ENCODE peak calls at places on chromosomes 11 and 22, in six cellular contexts. One of them, this sample, is unnamed.

GRCh38 chr11:33015621-33016551 is at the start of gene DEPDC7:
- DNase-seq in activated CD4-positive, alpha-beta T cell treated with anti-CD3 and anti-CD28 coated beads for 1 hour: peak
- DNase-seq in T-cell: peak
- DNase-seq in mucosa of descending colon: peak
- DNase-seq in NCI-H1930: peak
- DNase-seq in NCI-H2081: peak
- DNase-seq in this sample: peak

GRCh38 chr11:65781152-65781961 is 581 bp upstream of the AP5B1 start:
- DNase-seq in NCI-H1930: peak
- DNase-seq in T-cell: no peak
- DNase-seq in NCI-H2081: no peak
- DNase-seq in activated CD4-positive, alpha-beta T cell treated with anti-CD3 and anti-CD28 coated beads for 1 hour: no peak
- DNase-seq in mucosa of descending colon: peak
- DNase-seq in this sample: no peak

GRCh38 chr22:43789452-43789851 is 22.7 kb downstream of the EFCAB6 start:
- DNase-seq in NCI-H1930: no peak
- DNase-seq in mucosa of descending colon: peak
- DNase-seq in activated CD4-positive, alpha-beta T cell treated with anti-CD3 and anti-CD28 coated beads for 1 hour: no peak
- DNase-seq in T-cell: no peak
- DNase-seq in NCI-H2081: no peak
- DNase-seq in this sample: peak

GRCh38 chr22:29917052-29917902 is 34.3 kb downstream of the MTMR3 start:
- DNase-seq in NCI-H2081: no peak
- DNase-seq in activated CD4-positive, alpha-beta T cell treated with anti-CD3 and anti-CD28 coated beads for 1 hour: no peak
- DNase-seq in NCI-H1930: no peak
- DNase-seq in T-cell: no peak
- DNase-seq in mucosa of descending colon: no peak
- DNase-seq in this sample: no peak

GRCh38 chr22:50178871-50179869 is 6.5 kb upstream of the TRABD start:
- DNase-seq in mucosa of descending colon: peak
- DNase-seq in activated CD4-positive, alpha-beta T cell treated with anti-CD3 and anti-CD28 coated beads for 1 hour: no peak
- DNase-seq in NCI-H1930: no peak
- DNase-seq in NCI-H2081: no peak
- DNase-seq in T-cell: no peak
- DNase-seq in this sample: no peak

GRCh38 chr11:96337541-96338530 is 5.2 kb downstream of the MAML2 start:
- DNase-seq in mucosa of descending colon: peak
- DNase-seq in T-cell: peak
- DNase-seq in NCI-H2081: no peak
- DNase-seq in activated CD4-positive, alpha-beta T cell treated with anti-CD3 and anti-CD28 coated beads for 1 hour: no peak
- DNase-seq in NCI-H1930: no peak
- DNase-seq in this sample: no peak

GRCh38 chr11:35112056-35112845 is 26.7 kb upstream of the CD44 start:
- DNase-seq in T-cell: no peak
- DNase-seq in NCI-H1930: no peak
- DNase-seq in mucosa of descending colon: no peak
- DNase-seq in activated CD4-positive, alpha-beta T cell treated with anti-CD3 and anti-CD28 coated beads for 1 hour: no peak
- DNase-seq in NCI-H2081: no peak
- DNase-seq in this sample: no peak

GRCh38 chr11:124763156-124763947 is 1.3 kb upstream of the ESAM start:
- DNase-seq in mucosa of descending colon: peak
- DNase-seq in NCI-H1930: peak
- DNase-seq in T-cell: peak
- DNase-seq in activated CD4-positive, alpha-beta T cell treated with anti-CD3 and anti-CD28 coated beads for 1 hour: peak
- DNase-seq in NCI-H2081: peak
- DNase-seq in this sample: peak

GRCh38 chr22:39236321-39237275 is 8.2 kb downstream of the PDGFB start:
- DNase-seq in T-cell: peak
- DNase-seq in NCI-H1930: no peak
- DNase-seq in NCI-H2081: no peak
- DNase-seq in mucosa of descending colon: no peak
- DNase-seq in activated CD4-positive, alpha-beta T cell treated with anti-CD3 and anti-CD28 coated beads for 1 hour: no peak
- DNase-seq in this sample: no peak

GRCh38 chr11:48081151-48082010 is 101.0 kb downstream of the PTPRJ start:
- DNase-seq in NCI-H1930: no peak
- DNase-seq in NCI-H2081: no peak
- DNase-seq in activated CD4-positive, alpha-beta T cell treated with anti-CD3 and anti-CD28 coated beads for 1 hour: no peak
- DNase-seq in mucosa of descending colon: peak
- DNase-seq in T-cell: peak
- DNase-seq in this sample: peak

GRCh38 chr11:63761870-63762661 is 6.5 kb downstream of the ZFTA start:
- DNase-seq in NCI-H2081: no peak
- DNase-seq in activated CD4-positive, alpha-beta T cell treated with anti-CD3 and anti-CD28 coated beads for 1 hour: no peak
- DNase-seq in NCI-H1930: no peak
- DNase-seq in mucosa of descending colon: no peak
- DNase-seq in T-cell: no peak
- DNase-seq in this sample: no peak

GRCh38 chr11:45384016-45384415 is 97.9 kb upstream of the SYT13 start:
- DNase-seq in NCI-H1930: no peak
- DNase-seq in activated CD4-positive, alpha-beta T cell treated with anti-CD3 and anti-CD28 coated beads for 1 hour: no peak
- DNase-seq in T-cell: no peak
- DNase-seq in mucosa of descending colon: no peak
- DNase-seq in NCI-H2081: no peak
- DNase-seq in this sample: no peak

GRCh38 chr11:64887757-64888405 is 9.5 kb upstream of the EHD1 start:
- DNase-seq in T-cell: peak
- DNase-seq in NCI-H1930: peak
- DNase-seq in activated CD4-positive, alpha-beta T cell treated with anti-CD3 and anti-CD28 coated beads for 1 hour: peak
- DNase-seq in NCI-H2081: peak
- DNase-seq in mucosa of descending colon: peak
- DNase-seq in this sample: no peak